ENCODE peak calls at places on chromosome 22, in seven cellular contexts. X is breast epithelium, Q is neural progenitor cell, T is uterus, I is SJSA1, G is K562, B is WERI-Rb-1. N is an unnamed sample.

GRCh38 chr22:17703811-17704210 is 65.3 kb downstream of the BCL2L13 start:
- DNase-seq in X (no peak), Q (no peak), T (no peak), I (no peak), G (no peak), B (no peak), N (no peak)

GRCh38 chr22:40960137-40960536 is 9.0 kb downstream of the RBX1 start:
- DNase-seq in X (no peak), Q (no peak), T (no peak), I (no peak), G (no peak), B (no peak), N (no peak)

GRCh38 chr22:35070451-35071093 is 4.6 kb downstream of the ISX start:
- DNase-seq in X (no peak), Q (no peak), T (no peak), I (no peak), G (no peak), B (no peak), N (no peak)

GRCh38 chr22:20159088-20159487 is 8.2 kb upstream of the CCDC188 start:
- DNase-seq in X (no peak), Q (peak; percentile 72), T (no peak), I (no peak), G (peak; percentile 70), B (peak; percentile 84), N (no peak)

GRCh38 chr22:25368271-25368670 is 148.8 kb downstream of the CRYBB2 start:
- DNase-seq in X (no peak), Q (no peak), T (no peak), I (peak; percentile 89), G (no peak), B (no peak), N (no peak)

GRCh38 chr22:46895753-46896152 is 133.3 kb downstream of the TBC1D22A start:
- DNase-seq in X (no peak), Q (no peak), T (no peak), I (no peak), G (peak; percentile 11), B (no peak), N (no peak)

GRCh38 chr22:42769238-42769573 is 48.5 kb upstream of the A4GALT start:
- DNase-seq in X (no peak), Q (no peak), T (no peak), I (no peak), G (no peak), B (no peak), N (no peak)

GRCh38 chr22:28429711-28430110 is 249.9 kb downstream of the TTC28 start:
- DNase-seq in X (no peak), Q (no peak), T (no peak), I (no peak), G (no peak), B (no peak), N (no peak)

GRCh38 chr22:19663821-19664325 is 50.4 kb upstream of the SEPTIN5 start:
- DNase-seq in X (peak; percentile 36), Q (peak; percentile 31), T (peak; percentile 41), I (no peak), G (peak; percentile 79), B (peak; percentile 37), N (no peak)

GRCh38 chr22:20584029-20584871 is 76.8 kb downstream of the MED15 start:
- DNase-seq in X (no peak), Q (no peak), T (no peak), I (no peak), G (no peak), B (no peak), N (no peak)

GRCh38 chr22:17103351-17103750 is 17.8 kb downstream of the TMEM121B start:
- DNase-seq in X (no peak), Q (no peak), T (no peak), I (no peak), G (no peak), B (no peak), N (no peak)

GRCh38 chr22:35219012-35219411 is 38.3 kb upstream of the HMGXB4 start:
- DNase-seq in X (no peak), Q (no peak), T (no peak), I (no peak), G (peak; percentile 57), B (no peak), N (no peak)

GRCh38 chr22:24146190-24146616 is 35.1 kb upstream of the SUSD2 start:
- DNase-seq in X (peak; percentile 39), Q (peak; percentile 26), T (peak; percentile 66), I (no peak), G (peak; percentile 41), B (peak; percentile 83), N (no peak)

GRCh38 chr22:41524809-41525449 is 19.3 kb downstream of the POLR3H start:
- DNase-seq in X (no peak), Q (no peak), T (no peak), I (no peak), G (no peak), B (peak; percentile 48), N (peak; percentile 68)

GRCh38 chr22:20989323-20990138 is 7.4 kb downstream of the LZTR1 start:
- DNase-seq in X (no peak), Q (no peak), T (no peak), I (no peak), G (no peak), B (no peak), N (no peak)

GRCh38 chr22:21587803-21588611 is 20.5 kb downstream of the UBE2L3 start:
- DNase-seq in X (no peak), Q (no peak), T (no peak), I (no peak), G (no peak), B (no peak), N (no peak)

GRCh38 chr22:25008666-25009065 is 56.1 kb downstream of the KIAA1671 start:
- DNase-seq in X (no peak), Q (no peak), T (no peak), I (no peak), G (no peak), B (no peak), N (no peak)

GRCh38 chr22:27267145-27267544 is 534.4 kb downstream of the MN1 start:
- DNase-seq in X (no peak), Q (no peak), T (no peak), I (no peak), G (no peak), B (no peak), N (no peak)

GRCh38 chr22:47174671-47175111 is 412.2 kb downstream of the TBC1D22A start:
- DNase-seq in X (no peak), Q (no peak), T (no peak), I (peak; percentile 33), G (no peak), B (peak; percentile 2), N (peak; percentile 51)

GRCh38 chr22:24060375-24060788 is 49.3 kb downstream of the CABIN1 start:
- DNase-seq in X (peak; percentile 31), Q (no peak), T (no peak), I (peak; percentile 61), G (no peak), B (no peak), N (peak; percentile 79)

GRCh38 chr22:46754110-46754799 is 8.2 kb upstream of the TBC1D22A start:
- DNase-seq in X (peak; percentile 81), Q (no peak), T (peak; percentile 86), I (peak; percentile 98), G (peak; percentile 65), B (no peak), N (peak; percentile 99)

GRCh38 chr22:27714076-27714475 is 87.5 kb downstream of the MN1 start:
- DNase-seq in X (no peak), Q (no peak), T (no peak), I (no peak), G (no peak), B (no peak), N (no peak)

GRCh38 chr22:17871726-17872458 is 97.6 kb upstream of the BID start:
- DNase-seq in X (no peak), Q (no peak), T (no peak), I (no peak), G (no peak), B (no peak), N (no peak)

GRCh38 chr22:26685601-26686000 is 28.2 kb downstream of the MIAT start:
- DNase-seq in X (no peak), Q (no peak), T (no peak), I (no peak), G (no peak), B (no peak), N (no peak)

DNA sequence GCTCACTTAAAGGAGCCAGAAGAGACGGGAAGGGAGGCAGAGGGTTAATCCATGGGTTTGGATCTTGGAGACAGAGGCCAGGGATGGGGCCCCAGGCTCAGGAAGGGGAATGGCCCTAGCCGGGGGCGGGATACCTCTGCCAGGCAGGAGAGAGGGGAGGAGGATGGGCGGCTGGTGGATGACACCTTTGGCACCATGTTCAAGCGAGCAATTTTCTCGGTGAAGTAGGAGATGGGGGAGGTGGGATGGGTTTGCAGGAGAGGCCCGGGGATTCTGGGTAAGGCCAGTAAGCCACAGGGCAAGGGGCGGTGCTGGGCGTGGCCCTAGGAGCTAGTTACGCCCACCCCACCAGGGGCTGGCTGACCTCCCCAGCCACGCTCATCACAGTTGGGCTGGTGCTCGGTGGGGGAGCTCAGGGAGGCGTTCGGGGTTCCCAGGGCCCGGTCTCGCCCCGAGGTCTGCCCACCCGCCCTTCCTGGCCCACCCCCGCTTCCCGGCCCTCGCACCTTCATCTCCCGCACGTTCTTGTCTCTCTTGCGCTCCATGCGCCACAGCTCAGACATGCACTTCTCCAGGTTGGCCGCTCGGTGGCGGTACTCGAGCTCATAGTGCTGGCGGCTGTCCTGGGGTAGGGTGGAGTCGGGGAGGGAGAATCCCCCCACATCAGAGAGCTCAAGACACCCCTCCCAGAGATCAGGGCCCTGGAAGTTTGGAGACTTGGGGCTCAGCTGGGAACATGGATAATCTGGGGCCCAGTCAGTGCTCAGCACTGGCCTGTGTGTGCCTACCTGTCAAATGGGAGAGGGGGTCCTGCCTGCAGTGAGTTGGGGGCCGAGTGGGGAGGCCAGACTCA is 12.7 kb downstream of the BAIAP2L2 start:
- DNase-seq in X (no peak), Q (peak; percentile 86), T (no peak), I (no peak), G (peak; percentile 72), B (no peak), N (no peak)
- H3K4me3 ChIP-seq in X (no peak overlapping the region), Q (peak overlapping the region; percentile 36), T (no peak overlapping the region), I (no peak overlapping the region), G (no peak overlapping the region), B (no peak overlapping the region), N (no peak overlapping the region)

GRCh38 chr22:44154431-44154942 is 26.2 kb upstream of the PARVG start:
- DNase-seq in X (no peak), Q (no peak), T (no peak), I (no peak), G (no peak), B (no peak), N (no peak)
- H3K27ac ChIP-seq in X (no peak overlapping the region), Q (no peak overlapping the region), T (no peak overlapping the region), I (no peak overlapping the region), G (no peak overlapping the region), B (no peak overlapping the region), N (no peak overlapping the region)

DNA sequence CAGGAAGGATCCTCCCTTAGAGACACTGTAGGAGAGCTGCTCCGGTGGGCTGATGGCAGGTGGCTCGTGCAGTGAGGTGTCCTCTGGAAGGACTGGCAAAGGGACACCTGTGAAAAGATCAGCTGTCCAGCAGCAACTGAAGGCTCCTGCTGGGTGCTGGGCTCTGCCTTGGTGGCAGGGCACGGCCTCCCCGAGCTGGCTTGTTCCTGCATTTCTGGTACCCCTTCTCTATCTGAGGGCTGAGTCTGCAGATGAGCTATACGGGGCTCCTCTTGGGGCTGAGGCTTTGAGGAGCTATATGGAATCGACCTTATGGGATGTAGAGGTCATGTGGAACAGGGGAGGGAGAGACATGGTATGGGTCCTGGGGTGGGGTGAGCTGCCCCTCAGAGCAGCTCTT is 875.8 kb downstream of the BRD1 start:
- DNase-seq in X (no peak), Q (no peak), T (no peak), I (peak; percentile 26), G (no peak), B (no peak), N (no peak)
- H3K9me3 ChIP-seq in X (no peaks in the 10 kb centered on the region), Q (no peaks in the 10 kb centered on the region), T (no peaks in the 10 kb centered on the region), I (peaks cover 3% of the 10 kb centered on the region), G (no peaks in the 10 kb centered on the region), B (no peaks in the 10 kb centered on the region), N (no peaks in the 10 kb centered on the region)

GRCh38 chr22:32796865-32797573 is 4.5 kb upstream of the TIMP3 start:
- DNase-seq in X (peak; percentile 81), Q (peak; percentile 82), T (peak; percentile 81), I (peak; percentile 70), G (peak; percentile 65), B (peak; percentile 78), N (no peak)
- H3K4me3 ChIP-seq in X (no peak overlapping the region), Q (no peak overlapping the region), T (no peak overlapping the region), I (no peak overlapping the region), G (no peak overlapping the region), B (no peak overlapping the region), N (no peak overlapping the region)

N was measured in ascending aorta.